ENCODE peak calls at places on chromosomes 5 and 9, in four cellular contexts. T is activated CD4-positive, CD25-positive, alpha-beta regulatory T cell; Z is epithelial cell of esophagus; A is H9. F is an unnamed sample.

GRCh38 chr9:4106081-4106491 is 193.8 kb downstream of the GLIS3 start:
- DNase-seq in T (no peak), Z (peak), A (no peak), F (peak)

GRCh38 chr5:136200130-136200529 is 7.2 kb upstream of the SMIM32 start:
- DNase-seq in T (no peak), Z (no peak), A (no peak), F (no peak)

GRCh38 chr9:87102131-87102530 is 154.8 kb upstream of the GAS1 start:
- DNase-seq in T (no peak), Z (no peak), A (no peak), F (no peak)

GRCh38 chr5:141934099-141934844 is 10.6 kb downstream of the DELE1 start:
- DNase-seq in T (no peak), Z (no peak), A (no peak), F (no peak)

GRCh38 chr9:89677696-89678393 is 73.0 kb downstream of the GADD45G start:
- DNase-seq in T (no peak), Z (no peak), A (peak), F (peak)

GRCh38 chr9:6098431-6098830 is 83.0 kb upstream of the RANBP6 start:
- DNase-seq in T (no peak), Z (peak), A (no peak), F (no peak)

GRCh38 chr9:6243746-6244145 is 28.1 kb downstream of the IL33 start:
- DNase-seq in T (no peak), Z (peak), A (no peak), F (no peak)

GRCh38 chr5:166340039-166340438 is 1951.4 kb upstream of the WWC1 start:
- DNase-seq in T (no peak), Z (no peak), A (no peak), F (no peak)